ENCODE peak calls at places on chromosomes 6 and 20, in nine cellular contexts. One of them, this sample, is unnamed. For H3K9me3, the result is how much of the 10 kb centered on the place peaks cover.

GRCh38 chr6:6581014-6581413 is 7.5 kb upstream of the LY86 start:
- DNase-seq in neural progenitor cell: no peak
- DNase-seq in K562: no peak
- DNase-seq in OCI-LY7: no peak
- DNase-seq in astrocyte: no peak
- DNase-seq in fibroblast of lung: no peak
- DNase-seq in PC-3: no peak
- DNase-seq in HCT116: no peak
- DNase-seq in A549: no peak
- DNase-seq in this sample: no peak

GRCh38 chr6:139327038-139327437 is 35.2 kb upstream of the TXLNB start:
- DNase-seq in A549: no peak
- DNase-seq in OCI-LY7: peak
- DNase-seq in PC-3: no peak
- DNase-seq in K562: no peak
- DNase-seq in astrocyte: no peak
- DNase-seq in HCT116: no peak
- DNase-seq in neural progenitor cell: no peak
- DNase-seq in fibroblast of lung: no peak
- DNase-seq in this sample: no peak

GRCh38 chr20:17966432-17967312 is 1.9 kb downstream of the SNX5 start:
- DNase-seq in fibroblast of lung: peak
- DNase-seq in OCI-LY7: peak
- DNase-seq in astrocyte: no peak
- DNase-seq in neural progenitor cell: no peak
- DNase-seq in PC-3: peak
- DNase-seq in K562: peak
- DNase-seq in HCT116: no peak
- DNase-seq in A549: peak
- DNase-seq in this sample: peak

GRCh38 chr20:45311589-45312211 is 3.6 kb upstream of the MATN4 start:
- DNase-seq in HCT116: peak
- DNase-seq in fibroblast of lung: peak
- DNase-seq in K562: peak
- DNase-seq in OCI-LY7: peak
- DNase-seq in A549: peak
- DNase-seq in neural progenitor cell: peak
- DNase-seq in astrocyte: peak
- DNase-seq in PC-3: peak
- DNase-seq in this sample: peak

GRCh38 chr20:25178563-25179438 is 16.7 kb upstream of the ENTPD6 start:
- DNase-seq in PC-3: peak
- DNase-seq in fibroblast of lung: peak
- DNase-seq in HCT116: peak
- DNase-seq in A549: peak
- DNase-seq in K562: peak
- DNase-seq in neural progenitor cell: peak
- DNase-seq in astrocyte: peak
- DNase-seq in OCI-LY7: peak
- DNase-seq in this sample: peak

GRCh38 chr6:138404666-138405337 is 779 bp downstream of the HEBP2 start:
- DNase-seq in PC-3: peak
- DNase-seq in A549: no peak
- DNase-seq in neural progenitor cell: no peak
- DNase-seq in fibroblast of lung: peak
- DNase-seq in HCT116: no peak
- DNase-seq in astrocyte: no peak
- DNase-seq in K562: peak
- DNase-seq in OCI-LY7: peak
- DNase-seq in this sample: peak

GRCh38 chr6:80771941-80772340 is 665.5 kb downstream of the BCKDHB start:
- DNase-seq in PC-3: peak
- DNase-seq in fibroblast of lung: peak
- DNase-seq in OCI-LY7: no peak
- DNase-seq in A549: no peak
- DNase-seq in astrocyte: peak
- DNase-seq in HCT116: no peak
- DNase-seq in K562: no peak
- DNase-seq in neural progenitor cell: peak
- DNase-seq in this sample: peak

GRCh38 chr6:25497383-25497782 is 154.6 kb upstream of the SCGN start:
- DNase-seq in fibroblast of lung: no peak
- DNase-seq in A549: no peak
- DNase-seq in neural progenitor cell: peak
- DNase-seq in K562: no peak
- DNase-seq in OCI-LY7: no peak
- DNase-seq in PC-3: no peak
- DNase-seq in astrocyte: no peak
- DNase-seq in HCT116: no peak
- DNase-seq in this sample: no peak

GRCh38 chr6:36722879-36723278 is 25.3 kb downstream of the RAB44 start:
- DNase-seq in astrocyte: no peak
- DNase-seq in K562: no peak
- DNase-seq in OCI-LY7: no peak
- DNase-seq in HCT116: no peak
- DNase-seq in A549: no peak
- DNase-seq in fibroblast of lung: no peak
- DNase-seq in PC-3: no peak
- DNase-seq in neural progenitor cell: no peak
- DNase-seq in this sample: no peak

GRCh38 chr6:109327502-109327901 is 54.8 kb downstream of the CD164 start:
- DNase-seq in A549: no peak
- DNase-seq in PC-3: no peak
- DNase-seq in fibroblast of lung: no peak
- DNase-seq in K562: no peak
- DNase-seq in HCT116: no peak
- DNase-seq in neural progenitor cell: no peak
- DNase-seq in astrocyte: no peak
- DNase-seq in OCI-LY7: no peak
- DNase-seq in this sample: no peak

GRCh38 chr20:51906049-51906448 is 103.7 kb upstream of the SALL4 start:
- DNase-seq in HCT116: no peak
- DNase-seq in A549: no peak
- DNase-seq in fibroblast of lung: no peak
- DNase-seq in OCI-LY7: no peak
- DNase-seq in PC-3: no peak
- DNase-seq in K562: no peak
- DNase-seq in neural progenitor cell: no peak
- DNase-seq in astrocyte: no peak
- DNase-seq in this sample: no peak

GRCh38 chr6:32839356-32839755 is 817 bp upstream of the TAP2 start:
- DNase-seq in neural progenitor cell: no peak
- DNase-seq in A549: no peak
- DNase-seq in HCT116: no peak
- DNase-seq in K562: no peak
- DNase-seq in PC-3: no peak
- DNase-seq in fibroblast of lung: no peak
- DNase-seq in astrocyte: no peak
- DNase-seq in OCI-LY7: no peak
- DNase-seq in this sample: no peak

GRCh38 chr6:101413773-101414172 is 20.3 kb downstream of the GRIK2 start:
- DNase-seq in astrocyte: no peak
- DNase-seq in neural progenitor cell: no peak
- DNase-seq in PC-3: peak
- DNase-seq in OCI-LY7: no peak
- DNase-seq in fibroblast of lung: no peak
- DNase-seq in HCT116: no peak
- DNase-seq in A549: no peak
- DNase-seq in K562: no peak
- DNase-seq in this sample: no peak

GRCh38 chr6:91505199-91505598 is 918.3 kb upstream of the MAP3K7 start:
- DNase-seq in A549: no peak
- DNase-seq in neural progenitor cell: no peak
- DNase-seq in astrocyte: no peak
- DNase-seq in fibroblast of lung: no peak
- DNase-seq in PC-3: no peak
- DNase-seq in OCI-LY7: no peak
- DNase-seq in K562: no peak
- DNase-seq in HCT116: no peak
- DNase-seq in this sample: no peak

GRCh38 chr6:106339334-106340029 is 13.9 kb upstream of the ATG5 start:
- DNase-seq in PC-3: peak
- DNase-seq in fibroblast of lung: peak
- DNase-seq in K562: peak
- DNase-seq in OCI-LY7: peak
- DNase-seq in neural progenitor cell: peak
- DNase-seq in A549: peak
- DNase-seq in HCT116: peak
- DNase-seq in astrocyte: peak
- DNase-seq in this sample: peak

GRCh38 chr20:39295301-39295700 is 333.2 kb downstream of the DHX35 start:
- DNase-seq in HCT116: no peak
- DNase-seq in K562: no peak
- DNase-seq in astrocyte: peak
- DNase-seq in fibroblast of lung: peak
- DNase-seq in A549: no peak
- DNase-seq in OCI-LY7: no peak
- DNase-seq in neural progenitor cell: no peak
- DNase-seq in PC-3: no peak
- DNase-seq in this sample: no peak

GRCh38 chr6:28695671-28696537 is 170.2 kb downstream of the GPX5 start:
- DNase-seq in HCT116: no peak
- DNase-seq in neural progenitor cell: no peak
- DNase-seq in fibroblast of lung: peak
- DNase-seq in PC-3: no peak
- DNase-seq in astrocyte: peak
- DNase-seq in A549: peak
- DNase-seq in K562: no peak
- DNase-seq in OCI-LY7: no peak
- DNase-seq in this sample: no peak

GRCh38 chr6:110039996-110040383 is 61.9 kb downstream of the GPR6 start:
- DNase-seq in A549: peak
- DNase-seq in fibroblast of lung: peak
- DNase-seq in neural progenitor cell: peak
- DNase-seq in K562: peak
- DNase-seq in PC-3: peak
- DNase-seq in astrocyte: peak
- DNase-seq in HCT116: peak
- DNase-seq in OCI-LY7: peak
- DNase-seq in this sample: peak

GRCh38 chr6:125789576-125790402 is 971 bp upstream of the NCOA7 start:
- DNase-seq in astrocyte: peak
- DNase-seq in OCI-LY7: peak
- DNase-seq in K562: peak
- DNase-seq in fibroblast of lung: peak
- DNase-seq in neural progenitor cell: peak
- DNase-seq in HCT116: no peak
- DNase-seq in A549: peak
- DNase-seq in PC-3: no peak
- DNase-seq in this sample: peak

GRCh38 chr6:166570929-166571699 is 15.4 kb downstream of the RAMACL start:
- DNase-seq in OCI-LY7: no peak
- DNase-seq in K562: no peak
- DNase-seq in HCT116: no peak
- DNase-seq in neural progenitor cell: no peak
- DNase-seq in PC-3: no peak
- DNase-seq in A549: no peak
- DNase-seq in fibroblast of lung: no peak
- DNase-seq in astrocyte: no peak
- DNase-seq in this sample: no peak
- H3K4me2 ChIP-seq in OCI-LY7: no peak
- H3K4me2 ChIP-seq in K562: no peak
- H3K4me2 ChIP-seq in HCT116: no peak
- H3K4me2 ChIP-seq in neural progenitor cell: no peak
- H3K4me2 ChIP-seq in PC-3: no peak
- H3K4me2 ChIP-seq in A549: no peak
- H3K4me2 ChIP-seq in fibroblast of lung: peak
- H3K4me2 ChIP-seq in astrocyte: peak
- H3K4me2 ChIP-seq in this sample: no peak

DNA sequence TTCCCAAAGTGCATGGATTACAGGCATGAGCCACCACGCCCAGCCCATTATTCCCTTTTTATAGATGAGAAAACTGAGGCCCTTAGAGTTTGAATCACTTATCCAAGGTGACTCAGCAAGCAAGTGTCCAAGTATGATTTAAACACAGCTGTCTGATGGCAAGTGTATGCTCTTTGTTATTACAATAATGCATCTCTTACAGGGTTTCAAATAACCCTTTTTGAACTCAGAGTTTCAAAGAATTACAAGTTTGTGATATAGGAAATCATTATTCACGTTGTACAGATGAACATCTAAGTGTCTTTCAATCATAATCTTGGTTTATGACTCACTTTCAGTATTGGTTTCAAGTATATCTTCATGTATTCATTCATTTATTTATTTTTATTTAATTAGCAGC is 63.0 kb downstream of the CD83 start:
- DNase-seq in fibroblast of lung: no peak
- DNase-seq in A549: no peak
- DNase-seq in HCT116: no peak
- DNase-seq in K562: no peak
- DNase-seq in neural progenitor cell: no peak
- DNase-seq in astrocyte: no peak
- DNase-seq in PC-3: no peak
- DNase-seq in OCI-LY7: no peak
- DNase-seq in this sample: no peak
- TF ChIP-seq CTCF in fibroblast of lung: no peak
- TF ChIP-seq CTCF in A549: no peak
- TF ChIP-seq CTCF in HCT116: no peak
- TF ChIP-seq CTCF in K562: no peak
- TF ChIP-seq CTCF in neural progenitor cell: no peak
- TF ChIP-seq CTCF in astrocyte: no peak
- TF ChIP-seq CTCF in PC-3: no peak
- TF ChIP-seq CTCF in OCI-LY7: no peak
- TF ChIP-seq CTCF in this sample: no peak

DNA sequence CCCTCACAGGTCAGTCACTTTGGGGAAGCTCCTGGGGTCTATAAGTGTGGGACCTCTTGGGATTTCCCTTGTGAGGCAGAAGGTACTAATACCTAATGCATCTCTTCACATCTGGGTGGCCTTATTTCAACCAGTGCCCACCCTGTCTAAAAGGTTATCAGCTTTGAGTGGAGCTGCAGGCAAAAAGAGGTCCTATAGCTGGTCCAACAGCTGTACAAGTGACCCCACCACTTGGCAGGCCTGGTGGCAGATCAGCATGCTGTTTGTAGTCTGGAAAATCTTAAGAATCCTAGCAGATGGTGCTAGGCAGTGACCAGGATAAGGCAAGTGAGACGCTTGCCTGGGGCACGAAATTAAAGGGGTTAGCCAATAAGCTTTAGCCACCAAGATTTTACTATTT is 51.6 kb upstream of the GTSF1L start:
- DNase-seq in HCT116: no peak
- DNase-seq in OCI-LY7: no peak
- DNase-seq in K562: no peak
- DNase-seq in fibroblast of lung: no peak
- DNase-seq in PC-3: no peak
- DNase-seq in neural progenitor cell: no peak
- DNase-seq in astrocyte: no peak
- DNase-seq in A549: peak
- DNase-seq in this sample: no peak
- H3K9me3 ChIP-seq in HCT116: under half
- H3K9me3 ChIP-seq in OCI-LY7: under half
- H3K9me3 ChIP-seq in K562: under half
- H3K9me3 ChIP-seq in fibroblast of lung: under half
- H3K9me3 ChIP-seq in PC-3: under half
- H3K9me3 ChIP-seq in neural progenitor cell: under half
- H3K9me3 ChIP-seq in astrocyte: under half
- H3K9me3 ChIP-seq in A549: under half
- H3K9me3 ChIP-seq in this sample: under half

DNA sequence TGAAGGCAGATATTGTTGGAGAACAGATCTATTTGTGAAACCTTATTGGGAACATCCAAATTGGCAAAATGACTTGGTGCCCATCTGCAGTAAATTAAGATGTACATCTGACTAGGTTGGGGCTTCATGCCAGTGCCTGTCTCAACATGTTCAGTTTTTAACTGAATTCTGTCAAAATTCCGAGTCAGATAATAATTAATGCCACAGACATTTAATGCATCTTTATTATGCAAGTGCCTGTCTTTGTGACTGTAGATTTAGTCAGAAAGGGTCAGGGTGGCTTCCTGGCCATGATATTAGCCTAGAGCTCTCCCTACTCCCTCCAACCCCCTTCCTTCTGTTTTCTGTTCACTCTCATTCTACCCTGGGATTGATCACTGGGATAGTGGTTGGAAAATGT is 199.3 kb upstream of the FLRT3 start:
- DNase-seq in HCT116: no peak
- DNase-seq in neural progenitor cell: no peak
- DNase-seq in OCI-LY7: no peak
- DNase-seq in astrocyte: no peak
- DNase-seq in fibroblast of lung: no peak
- DNase-seq in A549: no peak
- DNase-seq in K562: no peak
- DNase-seq in PC-3: no peak
- DNase-seq in this sample: no peak
- H3K4me2 ChIP-seq in HCT116: no peak
- H3K4me2 ChIP-seq in neural progenitor cell: no peak
- H3K4me2 ChIP-seq in OCI-LY7: no peak
- H3K4me2 ChIP-seq in astrocyte: no peak
- H3K4me2 ChIP-seq in fibroblast of lung: no peak
- H3K4me2 ChIP-seq in A549: no peak
- H3K4me2 ChIP-seq in K562: no peak
- H3K4me2 ChIP-seq in PC-3: no peak
- H3K4me2 ChIP-seq in this sample: no peak